ENCODE peak calls at places on chromosomes 5 and 9, in five cellular contexts. One of them, this sample, is unnamed.

GRCh38 chr9:15722888-15723287 is 170.0 kb downstream of the CCDC171 start:
- DNase-seq in HepG2: no peak
- DNase-seq in GM12878: no peak
- DNase-seq in K562: no peak
- DNase-seq in SK-N-SH: no peak
- DNase-seq in this sample: no peak

GRCh38 chr5:156482816-156483215 is 155.9 kb downstream of the SGCD start:
- DNase-seq in K562: no peak
- DNase-seq in GM12878: no peak
- DNase-seq in SK-N-SH: no peak
- DNase-seq in HepG2: no peak
- DNase-seq in this sample: no peak

GRCh38 chr9:97535771-97536170 is 34.3 kb downstream of the TMOD1 start:
- DNase-seq in HepG2: no peak
- DNase-seq in GM12878: no peak
- DNase-seq in SK-N-SH: no peak
- DNase-seq in K562: no peak
- DNase-seq in this sample: no peak

GRCh38 chr9:117425562-117425961 is 10.7 kb upstream of the ASTN2 start:
- DNase-seq in GM12878: no peak
- DNase-seq in K562: no peak
- DNase-seq in SK-N-SH: no peak
- DNase-seq in HepG2: no peak
- DNase-seq in this sample: no peak

GRCh38 chr9:70111641-70112236 is 68.1 kb downstream of the MAMDC2 start:
- DNase-seq in SK-N-SH: no peak
- DNase-seq in GM12878: no peak
- DNase-seq in K562: no peak
- DNase-seq in HepG2: peak; percentile 22
- DNase-seq in this sample: no peak

GRCh38 chr9:131237311-131237710 is 39.0 kb downstream of the FAM78A start:
- DNase-seq in HepG2: no peak
- DNase-seq in SK-N-SH: no peak
- DNase-seq in K562: no peak
- DNase-seq in GM12878: no peak
- DNase-seq in this sample: no peak

GRCh38 chr9:70609542-70610286 is 195.3 kb upstream of the KLF9 start:
- DNase-seq in HepG2: no peak
- DNase-seq in GM12878: no peak
- DNase-seq in K562: no peak
- DNase-seq in SK-N-SH: no peak
- DNase-seq in this sample: no peak

GRCh38 chr5:169299651-169300467 is 1.1 kb downstream of the SLIT3 start:
- DNase-seq in HepG2: no peak
- DNase-seq in K562: no peak
- DNase-seq in GM12878: no peak
- DNase-seq in SK-N-SH: no peak
- DNase-seq in this sample: no peak

GRCh38 chr9:110049699-110050450 is 158.1 kb downstream of the C9orf152 start:
- DNase-seq in GM12878: no peak
- DNase-seq in SK-N-SH: peak; percentile 65
- DNase-seq in K562: no peak
- DNase-seq in HepG2: no peak
- DNase-seq in this sample: no peak

GRCh38 chr5:82635561-82636288 is 357.6 kb upstream of the RPS23 start:
- DNase-seq in SK-N-SH: no peak
- DNase-seq in K562: no peak
- DNase-seq in HepG2: peak; percentile 98
- DNase-seq in GM12878: no peak
- DNase-seq in this sample: no peak

GRCh38 chr5:169300468-169301385 is at the start of gene SLIT3:
- DNase-seq in GM12878: no peak
- DNase-seq in K562: no peak
- DNase-seq in SK-N-SH: peak; percentile 90
- DNase-seq in HepG2: no peak
- DNase-seq in this sample: no peak

GRCh38 chr9:259405-260404 is 45.0 kb downstream of the DOCK8 start:
- DNase-seq in SK-N-SH: no peak
- DNase-seq in K562: peak; percentile 42
- DNase-seq in GM12878: no peak
- DNase-seq in HepG2: no peak
- DNase-seq in this sample: no peak

GRCh38 chr5:32307769-32308194 is 5.0 kb downstream of the MTMR12 start:
- DNase-seq in HepG2: no peak
- DNase-seq in K562: no peak
- DNase-seq in SK-N-SH: no peak
- DNase-seq in GM12878: no peak
- DNase-seq in this sample: no peak

GRCh38 chr9:21316032-21316842 is 11.1 kb upstream of the IFNA5 start:
- DNase-seq in GM12878: no peak
- DNase-seq in SK-N-SH: no peak
- DNase-seq in HepG2: no peak
- DNase-seq in K562: no peak
- DNase-seq in this sample: no peak

DNA sequence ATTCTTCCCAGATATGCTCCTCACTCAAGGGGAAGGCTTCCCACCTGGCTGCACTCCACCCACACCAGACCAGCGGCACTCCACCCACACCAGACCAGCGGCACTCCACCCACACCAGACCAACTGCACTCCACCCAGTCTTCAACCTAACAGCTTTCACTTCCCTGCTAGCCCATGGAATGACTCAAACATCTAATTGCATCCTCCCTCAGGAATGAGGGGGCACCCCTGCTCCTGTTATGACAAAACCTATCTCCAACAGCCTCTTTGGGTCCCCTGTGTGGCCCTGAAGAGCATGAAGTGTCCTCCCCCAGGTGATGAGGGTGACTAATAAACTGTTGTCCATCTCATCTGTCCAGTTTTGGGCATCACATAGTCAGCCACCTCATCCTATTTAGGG is 556.6 kb upstream of the TUSC1 start:
- DNase-seq in HepG2: no peak
- DNase-seq in GM12878: no peak
- DNase-seq in K562: no peak
- DNase-seq in SK-N-SH: no peak
- DNase-seq in this sample: no peak
- TF ChIP-seq GABPA in HepG2: no peak
- TF ChIP-seq GABPA in GM12878: no peak
- TF ChIP-seq GABPA in K562: no peak
- TF ChIP-seq GABPA in SK-N-SH: no peak
- TF ChIP-seq GABPA in this sample: no peak

GRCh38 chr5:51384281-51384840 is 1.1 kb downstream of the ISL1 start:
- DNase-seq in K562: no peak
- DNase-seq in SK-N-SH: peak; percentile 15
- DNase-seq in GM12878: no peak
- DNase-seq in HepG2: no peak
- DNase-seq in this sample: no peak
- H3K27me3 ChIP-seq in K562: peaks cover 3% of the 10 kb centered on the region
- H3K27me3 ChIP-seq in SK-N-SH: no peaks in the 10 kb centered on the region
- H3K27me3 ChIP-seq in GM12878: peaks cover 12% of the 10 kb centered on the region
- H3K27me3 ChIP-seq in HepG2: peaks cover 52% of the 10 kb centered on the region
- H3K27me3 ChIP-seq in this sample: peaks cover 74% of the 10 kb centered on the region

DNA sequence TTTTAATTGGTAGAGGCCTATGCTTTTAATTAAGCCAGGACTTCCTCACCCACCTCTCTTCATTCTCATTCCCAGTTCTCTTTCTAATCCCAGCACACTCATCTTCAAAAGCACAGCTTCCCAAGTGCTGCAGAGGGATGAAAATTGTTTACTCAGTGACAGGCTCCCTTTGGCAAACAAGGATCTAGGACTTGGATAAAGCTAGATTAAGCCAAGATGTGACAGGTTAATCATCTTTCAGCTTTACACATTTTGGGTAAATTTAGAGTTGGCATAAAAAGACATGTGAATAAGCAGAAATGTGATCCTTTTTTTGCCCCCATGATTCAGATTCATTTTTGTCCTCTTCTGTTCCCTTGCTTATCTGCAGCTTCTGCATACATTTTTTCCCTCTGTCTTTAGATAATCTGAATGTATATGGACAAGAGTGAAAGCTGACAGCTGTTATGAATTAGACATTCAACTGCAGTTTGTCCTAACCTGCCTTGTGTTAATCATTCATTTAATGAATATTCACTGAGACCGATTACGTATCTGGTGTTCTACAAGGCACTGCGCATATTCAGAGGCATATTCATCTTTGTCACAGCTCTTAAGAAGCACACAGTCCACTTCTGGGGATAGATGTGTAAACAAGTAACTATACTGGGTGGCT is 19.5 kb downstream of the ADAMTSL1 start:
- DNase-seq in SK-N-SH: peak; percentile 26
- DNase-seq in K562: no peak
- DNase-seq in HepG2: no peak
- DNase-seq in GM12878: no peak
- DNase-seq in this sample: no peak
- TF ChIP-seq REST in SK-N-SH: no peak
- TF ChIP-seq REST in K562: no peak
- TF ChIP-seq REST in HepG2: no peak
- TF ChIP-seq REST in GM12878: no peak
- TF ChIP-seq REST in this sample: no peak

GRCh38 chr5:116423091-116423490 is 151.5 kb downstream of the SEMA6A start:
- DNase-seq in SK-N-SH: no peak
- DNase-seq in HepG2: no peak
- DNase-seq in K562: no peak
- DNase-seq in GM12878: no peak
- DNase-seq in this sample: no peak
- TF ChIP-seq GABPA in SK-N-SH: no peak
- TF ChIP-seq GABPA in HepG2: no peak
- TF ChIP-seq GABPA in K562: no peak
- TF ChIP-seq GABPA in GM12878: no peak
- TF ChIP-seq GABPA in this sample: no peak

GRCh38 chr9:134970198-134970597 is 52.5 kb upstream of the FCN1 start:
- DNase-seq in HepG2: no peak
- DNase-seq in SK-N-SH: no peak
- DNase-seq in GM12878: no peak
- DNase-seq in K562: no peak
- DNase-seq in this sample: no peak
- H3K27me3 ChIP-seq in HepG2: peaks cover 46% of the 10 kb centered on the region
- H3K27me3 ChIP-seq in SK-N-SH: no peaks in the 10 kb centered on the region
- H3K27me3 ChIP-seq in GM12878: no peaks in the 10 kb centered on the region
- H3K27me3 ChIP-seq in K562: no peaks in the 10 kb centered on the region
- H3K27me3 ChIP-seq in this sample: peaks cover 7% of the 10 kb centered on the region

GRCh38 chr5:152142845-152143469 is 218.3 kb upstream of the GLRA1 start:
- DNase-seq in GM12878: peak; percentile 3
- DNase-seq in HepG2: peak; percentile 43
- DNase-seq in K562: peak; percentile 72
- DNase-seq in SK-N-SH: peak; percentile 66
- DNase-seq in this sample: peak; percentile 10
- TF ChIP-seq REST in GM12878: no peak
- TF ChIP-seq REST in HepG2: no peak
- TF ChIP-seq REST in K562: no peak
- TF ChIP-seq REST in SK-N-SH: no peak
- TF ChIP-seq REST in this sample: no peak

GRCh38 chr9:124054671-124055212 is 43.2 kb downstream of the LHX2 start:
- DNase-seq in GM12878: peak; percentile 87
- DNase-seq in SK-N-SH: no peak
- DNase-seq in K562: peak; percentile 47
- DNase-seq in HepG2: peak; percentile 26
- DNase-seq in this sample: no peak
- TF ChIP-seq GABPA in GM12878: peak; percentile 72
- TF ChIP-seq GABPA in SK-N-SH: no peak
- TF ChIP-seq GABPA in K562: no peak
- TF ChIP-seq GABPA in HepG2: no peak
- TF ChIP-seq GABPA in this sample: no peak